ENCODE peak calls at places on chromosomes 7 and 10, in eight cellular contexts. X is OCI-LY7, E is endothelial cell, K is epithelial cell of esophagus, D is upper lobe of right lung, P is foreskin fibroblast, S is K562, V is lung. I is an unnamed sample.

GRCh38 chr7:106775975-106776607 is 89.0 kb upstream of the PIK3CG start:
- DNase-seq in P (peak; percentile 15), V (no peak), X (no peak), E (no peak), K (no peak), S (no peak), D (no peak), I (no peak)

GRCh38 chr10:69749180-69750010 is 52.3 kb upstream of the COL13A1 start:
- DNase-seq in D (no peak), S (no peak), P (peak; percentile 44), V (no peak), X (no peak), E (no peak), K (peak; percentile 18), I (no peak)

GRCh38 chr7:24017519-24017918 is 266.5 kb upstream of the NPY start:
- DNase-seq in X (no peak), P (no peak), V (no peak), E (no peak), S (no peak), K (no peak), D (no peak), I (no peak)

GRCh38 chr10:114026189-114027040 is 17.3 kb upstream of the ADRB1 start:
- DNase-seq in K (peak; percentile 89), X (peak; percentile 18), E (no peak), P (peak; percentile 89), S (no peak), V (no peak), D (no peak), I (no peak)

GRCh38 chr10:13831711-13832110 is 244.9 kb downstream of the PRPF18 start:
- DNase-seq in X (peak; percentile 88), V (no peak), K (no peak), D (no peak), P (no peak), S (no peak), E (peak; percentile 31), I (peak; percentile 68)

GRCh38 chr7:154916381-154917213 is 86.3 kb downstream of the PAXIP1 start:
- DNase-seq in D (no peak), X (no peak), S (no peak), K (no peak), P (no peak), E (no peak), V (no peak), I (no peak)

GRCh38 chr10:107275806-107276205 is 111.3 kb upstream of the SORCS1 start:
- DNase-seq in P (peak; percentile 25), E (no peak), V (no peak), S (no peak), X (no peak), K (no peak), D (no peak), I (no peak)

GRCh38 chr10:86376852-86377796 is 10.5 kb upstream of the GRID1 start:
- DNase-seq in S (peak; percentile 78), V (peak; percentile 84), X (peak; percentile 71), D (peak; percentile 89), P (peak; percentile 81), E (peak; percentile 98), K (peak; percentile 68), I (peak; percentile 91)

GRCh38 chr7:46139079-46139478 is 218.0 kb upstream of the IGFBP3 start:
- DNase-seq in D (no peak), K (peak; percentile 90), X (no peak), S (no peak), P (peak; percentile 57), E (no peak), V (no peak), I (peak; percentile 33)

GRCh38 chr7:112205348-112206237 is 606 bp downstream of the DOCK4 start:
- DNase-seq in X (peak; percentile 45), P (peak; percentile 83), V (peak; percentile 60), K (peak; percentile 60), D (peak; percentile 84), E (peak; percentile 62), S (peak; percentile 54), I (peak; percentile 47)

GRCh38 chr10:7915923-7916322 is 97.6 kb downstream of the TAF3 start:
- DNase-seq in S (no peak), X (no peak), K (peak; percentile 11), D (no peak), E (no peak), P (peak; percentile 43), V (no peak), I (no peak)

GRCh38 chr10:117441812-117442443 is 66.7 kb upstream of the PDZD8 start:
- DNase-seq in P (peak; percentile 74), D (no peak), S (no peak), E (no peak), V (no peak), X (peak; percentile 2), K (peak; percentile 95), I (no peak)

GRCh38 chr7:11373546-11374142 is 400.0 kb downstream of the PHF14 start:
- DNase-seq in K (peak; percentile 22), D (no peak), S (peak; percentile 17), X (peak; percentile 16), E (no peak), P (peak; percentile 23), V (no peak), I (no peak)

GRCh38 chr7:121428857-121429489 is 32.9 kb upstream of the FAM3C start:
- DNase-seq in D (no peak), X (no peak), P (peak; percentile 23), E (no peak), S (no peak), V (no peak), K (peak; percentile 63), I (no peak)

GRCh38 chr10:87915989-87916388 is 52.6 kb downstream of the PTEN start:
- DNase-seq in E (no peak), P (peak; percentile 57), X (no peak), S (no peak), D (no peak), K (peak; percentile 36), V (no peak), I (no peak)

GRCh38 chr7:12929416-12930140 is 242.1 kb downstream of the ARL4A start:
- DNase-seq in X (no peak), V (no peak), E (no peak), D (no peak), P (no peak), K (no peak), S (no peak), I (no peak)

GRCh38 chr10:17737021-17737965 is 14.7 kb upstream of the TMEM236 start:
- DNase-seq in D (no peak), S (no peak), V (no peak), P (peak; percentile 65), X (peak; percentile 43), E (no peak), K (peak; percentile 49), I (peak; percentile 51)

GRCh38 chr7:129014501-129015101 is 40.3 kb downstream of the TNPO3 start:
- DNase-seq in K (no peak), E (no peak), V (no peak), X (no peak), S (no peak), P (no peak), D (no peak), I (no peak)

GRCh38 chr10:29784175-29784773 is 149.5 kb upstream of the SVIL start:
- DNase-seq in D (no peak), X (no peak), S (no peak), V (peak; percentile 56), K (peak; percentile 100), P (peak; percentile 99), E (peak; percentile 45), I (no peak)

GRCh38 chr7:30688718-30689221 is 6.5 kb upstream of the CRHR2 start:
- DNase-seq in D (no peak), P (no peak), S (no peak), K (no peak), V (no peak), E (peak; percentile 55), X (no peak), I (no peak)

GRCh38 chr7:94004024-94004945 is at the start of gene BET1:
- DNase-seq in K (peak; percentile 97), P (peak; percentile 99), D (peak; percentile 97), E (peak; percentile 90), X (peak; percentile 97), V (peak; percentile 95), S (peak; percentile 95), I (peak; percentile 92)

GRCh38 chr7:27242580-27243339 is at the start of gene EVX1:
- DNase-seq in X (no peak), V (no peak), S (no peak), E (no peak), D (peak; percentile 50), K (no peak), P (peak; percentile 57), I (no peak)

GRCh38 chr7:150481207-150481920 is 30.9 kb downstream of the GIMAP8 start:
- DNase-seq in K (no peak), P (no peak), X (no peak), S (no peak), E (no peak), D (no peak), V (no peak), I (no peak)

GRCh38 chr10:26445411-26446031 is 7.4 kb downstream of the APBB1IP start:
- DNase-seq in S (no peak), V (no peak), P (peak; percentile 2), K (no peak), E (no peak), D (no peak), X (peak; percentile 27), I (no peak)
- TF ChIP-seq CTCF in S (no peak), V (no peak), P (no peak), K (no peak), E (no peak), D (no peak), X (peak; percentile 28), I (no peak)

DNA sequence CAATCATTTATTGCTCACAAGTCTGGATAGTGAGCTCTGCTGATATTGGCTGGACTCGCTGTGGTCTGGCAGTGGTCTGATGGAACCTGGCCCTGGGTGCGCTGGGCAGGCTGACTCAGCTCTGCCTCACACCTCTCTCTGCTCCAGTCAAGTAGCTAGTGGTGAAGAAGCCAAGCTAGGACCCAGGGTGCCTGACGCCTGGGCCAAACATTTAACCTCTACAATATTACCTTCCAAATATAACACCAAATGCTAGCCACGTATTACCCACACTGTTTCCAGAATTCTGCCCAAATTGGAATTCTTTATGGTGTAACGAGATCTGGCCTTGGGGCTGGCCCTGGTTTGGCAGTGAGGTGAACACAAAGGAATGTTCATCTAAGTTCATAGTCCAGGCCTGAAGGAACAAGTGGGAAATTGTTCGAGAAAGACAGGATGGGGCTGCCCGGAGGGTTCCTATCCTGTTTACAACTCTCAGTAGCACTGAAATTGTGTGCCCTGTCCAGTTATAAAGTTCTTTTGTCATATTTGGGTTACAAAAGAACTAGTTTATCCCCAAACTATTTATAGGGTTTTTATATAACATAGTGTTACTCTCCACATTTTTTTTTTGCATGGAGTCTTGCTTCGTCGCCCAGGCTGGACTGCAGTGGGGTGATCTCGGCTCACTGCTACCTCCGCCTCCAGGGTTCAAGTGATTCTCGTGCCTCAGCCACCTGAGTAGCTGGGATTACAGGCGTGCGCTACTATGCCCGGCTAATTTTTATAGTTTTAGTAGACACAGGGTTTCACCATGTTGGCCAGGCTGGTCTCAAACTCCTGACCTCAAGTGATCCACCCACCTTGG is 16.3 kb downstream of the OR2AE1 start:
- DNase-seq in V (no peak), X (no peak), E (no peak), K (peak; percentile 81), P (peak; percentile 77), S (no peak), D (no peak), I (no peak)
- TF ChIP-seq CTCF in V (no peak), X (no peak), E (no peak), K (no peak), P (no peak), S (no peak), D (no peak), I (no peak)

GRCh38 chr7:152013230-152013629 is 12.2 kb upstream of the GALNT11 start:
- DNase-seq in X (no peak), K (no peak), D (no peak), V (no peak), P (no peak), E (no peak), S (no peak), I (no peak)
- TF ChIP-seq CTCF in X (no peak), K (no peak), D (no peak), V (no peak), P (no peak), E (no peak), S (no peak), I (no peak)

GRCh38 chr7:1883834-1884582 is 213.9 kb downstream of the ELFN1 start:
- DNase-seq in D (no peak), K (no peak), P (no peak), X (no peak), V (no peak), E (no peak), S (peak; percentile 58), I (no peak)
- TF ChIP-seq CTCF in D (no peak), K (no peak), P (no peak), X (no peak), V (no peak), E (no peak), S (peak; percentile 44), I (no peak)

I was measured in GM13976.